ENCODE peak calls at places on chromosomes 16 and 17, in eight cellular contexts. S, J, Y, R, N, M, G and X are unnamed samples. For H3K36me3, the result is how much of the 10 kb centered on the place peaks cover.

GRCh38 chr17:83036193-83036592 is 43.2 kb upstream of the METRNL start:
- DNase-seq in R (no peak), S (no peak), N (no peak), J (no peak), M (no peak), Y (no peak), G (no peak), X (no peak)

GRCh38 chr16:50808929-50809538 is 67.1 kb downstream of the CYLD start:
- DNase-seq in M (no peak), S (no peak), N (no peak), G (no peak), Y (no peak), J (no peak), R (no peak), X (no peak)

GRCh38 chr17:77581480-77581879 is 377.0 kb upstream of the TNRC6C start:
- DNase-seq in J (no peak), N (no peak), S (no peak), G (no peak), M (no peak), Y (no peak), R (no peak), X (no peak)

GRCh38 chr16:87570564-87570937 is 31.8 kb upstream of the JPH3 start:
- DNase-seq in S (no peak), J (no peak), N (no peak), G (no peak), Y (no peak), R (no peak), M (no peak), X (no peak)

GRCh38 chr17:80029235-80029974 is 6.3 kb downstream of the TBC1D16 start:
- DNase-seq in Y (no peak), G (peak), S (peak), J (peak), N (no peak), R (peak), M (no peak), X (no peak)

GRCh38 chr16:6937641-6938040 is 395.0 kb upstream of the RBFOX1 start:
- DNase-seq in M (no peak), G (no peak), S (no peak), R (no peak), Y (no peak), N (no peak), J (no peak), X (no peak)

GRCh38 chr17:80987941-80988461 is 3.6 kb upstream of the CHMP6 start:
- DNase-seq in M (no peak), G (no peak), N (no peak), R (no peak), J (no peak), S (no peak), Y (no peak), X (peak)

GRCh38 chr17:72189781-72190593 is 69.2 kb downstream of the SOX9 start:
- DNase-seq in N (no peak), R (no peak), Y (no peak), J (no peak), S (no peak), G (no peak), M (no peak), X (no peak)

GRCh38 chr17:16977932-16978331 is 6.0 kb upstream of the TNFRSF13B start:
- DNase-seq in J (no peak), N (no peak), R (peak), S (no peak), Y (no peak), M (no peak), G (no peak), X (no peak)

GRCh38 chr16:87550510-87550961 is 51.8 kb upstream of the JPH3 start:
- DNase-seq in N (peak), S (peak), M (peak), R (no peak), G (peak), J (peak), Y (peak), X (peak)

GRCh38 chr16:49671325-49671724 is 184.6 kb downstream of the ZNF423 start:
- DNase-seq in Y (no peak), G (no peak), M (no peak), J (no peak), N (no peak), S (no peak), R (no peak), X (no peak)

GRCh38 chr17:27354491-27355081 is 60.7 kb downstream of the WSB1 start:
- DNase-seq in R (no peak), M (no peak), S (no peak), J (no peak), Y (no peak), N (peak), G (no peak), X (no peak)

GRCh38 chr16:3004781-3005284 is 7.9 kb upstream of the CLDN9 start:
- DNase-seq in S (peak), R (no peak), N (no peak), J (peak), M (no peak), G (no peak), Y (no peak), X (no peak)

GRCh38 chr17:16251043-16251442 is 34.0 kb downstream of the PIGL start:
- DNase-seq in S (no peak), N (no peak), R (no peak), Y (no peak), G (no peak), M (no peak), J (no peak), X (no peak)

GRCh38 chr16:81005644-81006471 is 827 bp downstream of the CMC2 start:
- DNase-seq in S (no peak), J (peak), N (no peak), G (peak), R (no peak), M (no peak), Y (no peak), X (no peak)

GRCh38 chr17:27282054-27282501 is 11.8 kb upstream of the WSB1 start:
- DNase-seq in N (no peak), Y (no peak), G (no peak), M (no peak), R (no peak), S (no peak), J (no peak), X (peak)

GRCh38 chr16:28326881-28327610 is 34.7 kb downstream of the SBK1 start:
- DNase-seq in M (peak), S (peak), Y (no peak), G (peak), J (peak), R (no peak), N (peak), X (no peak)

GRCh38 chr16:2933136-2933535 is 21.4 kb downstream of the FLYWCH1 start:
- DNase-seq in M (no peak), S (no peak), Y (no peak), N (no peak), J (no peak), G (no peak), R (no peak), X (no peak)

GRCh38 chr17:81142301-81143199 is 22.8 kb upstream of the PVALEF start:
- DNase-seq in J (peak), Y (peak), G (peak), S (peak), N (peak), R (peak), M (peak), X (peak)

GRCh38 chr16:46737621-46738214 is 10.4 kb downstream of the MYLK3 start:
- DNase-seq in R (no peak), S (no peak), M (no peak), N (no peak), J (no peak), Y (no peak), G (no peak), X (no peak)

GRCh38 chr17:33389506-33390141 is 96.5 kb upstream of the ASIC2 start:
- DNase-seq in R (peak), G (no peak), S (no peak), Y (no peak), M (no peak), N (no peak), J (no peak), X (no peak)

GRCh38 chr17:31261596-31261995 is 35.4 kb downstream of the OMG start:
- DNase-seq in R (no peak), Y (no peak), J (no peak), N (no peak), G (no peak), M (no peak), S (no peak), X (no peak)
- H3K36me3 ChIP-seq in R (under half), Y (under half), J (under half), N (under half), G (half or more), M (under half), S (half or more), X (under half)

GRCh38 chr17:8747731-8748130 is 3.1 kb upstream of the CCDC42 start:
- DNase-seq in M (no peak), G (no peak), Y (no peak), S (no peak), N (no peak), J (no peak), R (no peak), X (no peak)
- H3K4me3 ChIP-seq in M (no peak), G (no peak), Y (no peak), S (no peak), N (no peak), J (no peak), R (no peak), X (no peak)

GRCh38 chr17:62030264-62030663 is 34.8 kb downstream of the MED13 start:
- DNase-seq in Y (no peak), J (no peak), M (no peak), N (no peak), R (no peak), S (no peak), G (no peak), X (no peak)
- H3K36me3 ChIP-seq in Y (under half), J (under half), M (half or more), N (half or more), R (under half), S (half or more), G (half or more), X (under half)

GRCh38 chr16:89565506-89566372 is 5.3 kb downstream of the RPL13 start:
- DNase-seq in S (peak), J (peak), G (peak), N (peak), Y (peak), R (no peak), M (peak), X (peak)
- H3K4me3 ChIP-seq in S (peak), J (no peak), G (no peak), N (peak), Y (no peak), R (peak), M (peak), X (no peak)